ENCODE peak calls at places on chromosomes 6 and 20, in nine cellular contexts. P is NCI-H1105, U is mucosa of descending colon, H is cardiac muscle cell, W is IMR-90, V is ovary, A is midbrain, B is anterior cingulate cortex, S is A673. E is an unnamed sample.

GRCh38 chr6:139308936-139309603 is 17.3 kb upstream of the TXLNB start:
- DNase-seq in P (no peak), U (no peak), H (peak; percentile 79), W (peak; percentile 85), V (no peak), A (no peak), B (no peak), S (no peak), E (no peak)

GRCh38 chr6:36599791-36600209 is 5.6 kb downstream of the SRSF3 start:
- DNase-seq in P (no peak), U (peak; percentile 45), H (peak; percentile 65), W (peak; percentile 40), V (peak; percentile 33), A (peak; percentile 27), B (no peak), S (peak; percentile 63), E (no peak)

GRCh38 chr6:56073761-56074160 is 173.6 kb downstream of the COL21A1 start:
- DNase-seq in P (no peak), U (no peak), H (peak; percentile 44), W (no peak), V (no peak), A (no peak), B (no peak), S (no peak), E (no peak)

GRCh38 chr6:108293527-108294296 is 1.1 kb upstream of the AFG1L start:
- DNase-seq in P (no peak), U (peak; percentile 33), H (no peak), W (no peak), V (no peak), A (no peak), B (no peak), S (peak; percentile 4), E (no peak)

GRCh38 chr6:46688966-46689335 is 1.3 kb downstream of the TDRD6 start:
- DNase-seq in P (no peak), U (no peak), H (no peak), W (no peak), V (no peak), A (no peak), B (no peak), S (no peak), E (no peak)

GRCh38 chr20:11712611-11713160 is 205.0 kb upstream of the BTBD3 start:
- DNase-seq in P (no peak), U (no peak), H (no peak), W (no peak), V (no peak), A (no peak), B (no peak), S (no peak), E (no peak)

GRCh38 chr6:64010010-64010409 is 374.4 kb downstream of the PHF3 start:
- DNase-seq in P (no peak), U (no peak), H (no peak), W (no peak), V (no peak), A (no peak), B (no peak), S (no peak), E (no peak)

GRCh38 chr20:25739615-25740320 is 43.1 kb upstream of the ZNF337 start:
- DNase-seq in P (no peak), U (no peak), H (peak; percentile 2), W (peak; percentile 5), V (no peak), A (no peak), B (no peak), S (no peak), E (no peak)

GRCh38 chr6:129593233-129593564 is 116.8 kb downstream of the ARHGAP18 start:
- DNase-seq in P (no peak), U (no peak), H (peak; percentile 61), W (peak; percentile 77), V (no peak), A (no peak), B (no peak), S (no peak), E (no peak)

GRCh38 chr6:168877821-168878282 is 375.8 kb downstream of the THBS2 start:
- DNase-seq in P (peak; percentile 47), U (peak; percentile 69), H (no peak), W (no peak), V (no peak), A (no peak), B (no peak), S (no peak), E (no peak)

GRCh38 chr20:59412896-59413295 is 112.5 kb downstream of the EDN3 start:
- DNase-seq in P (no peak), U (no peak), H (no peak), W (no peak), V (no peak), A (peak; percentile 7), B (no peak), S (no peak), E (no peak)

GRCh38 chr20:64116541-64117423 is 9.4 kb upstream of the NPBWR2 start:
- DNase-seq in P (no peak), U (no peak), H (no peak), W (no peak), V (no peak), A (no peak), B (no peak), S (no peak), E (no peak)

GRCh38 chr6:141877275-141877983 is 255.3 kb upstream of the GJE1 start:
- DNase-seq in P (no peak), U (no peak), H (peak; percentile 4), W (peak; percentile 13), V (no peak), A (no peak), B (no peak), S (no peak), E (no peak)

GRCh38 chr6:107695061-107695715 is 128.9 kb downstream of the SCML4 start:
- DNase-seq in P (no peak), U (no peak), H (peak; percentile 30), W (peak; percentile 40), V (no peak), A (no peak), B (no peak), S (no peak), E (no peak)

GRCh38 chr6:130900913-130901312 is 73.7 kb downstream of the SMLR1 start:
- DNase-seq in P (no peak), U (no peak), H (peak; percentile 72), W (peak; percentile 80), V (no peak), A (no peak), B (no peak), S (no peak), E (no peak)

GRCh38 chr6:158410784-158411183 is 98.5 kb downstream of the TULP4 start:
- DNase-seq in P (no peak), U (no peak), H (peak; percentile 64), W (no peak), V (no peak), A (peak; percentile 34), B (no peak), S (no peak), E (no peak)

GRCh38 chr6:85006362-85006761 is 242.0 kb upstream of the TBX18 start:
- DNase-seq in P (no peak), U (no peak), H (no peak), W (no peak), V (no peak), A (no peak), B (no peak), S (no peak), E (no peak)

GRCh38 chr6:117958536-117958935 is 51.5 kb downstream of the SLC35F1 start:
- DNase-seq in P (no peak), U (no peak), H (no peak), W (no peak), V (no peak), A (no peak), B (no peak), S (no peak), E (no peak)

GRCh38 chr6:43951063-43951755 is 176.0 kb downstream of the MRPL14 start:
- DNase-seq in P (no peak), U (peak; percentile 85), H (peak; percentile 60), W (no peak), V (no peak), A (no peak), B (no peak), S (no peak), E (no peak)

GRCh38 chr6:169046483-169047192 is 207.0 kb downstream of the THBS2 start:
- DNase-seq in P (no peak), U (no peak), H (no peak), W (peak; percentile 56), V (no peak), A (no peak), B (no peak), S (no peak), E (no peak)

GRCh38 chr6:155185544-155185943 is 78.3 kb upstream of the CLDN20 start:
- DNase-seq in P (no peak), U (peak; percentile 72), H (peak; percentile 19), W (peak; percentile 28), V (no peak), A (no peak), B (no peak), S (no peak), E (no peak)

GRCh38 chr6:18565231-18565630 is 178.1 kb downstream of the RNF144B start:
- DNase-seq in P (no peak), U (no peak), H (no peak), W (no peak), V (no peak), A (no peak), B (no peak), S (no peak), E (no peak)

GRCh38 chr6:111618407-111618806 is 12.7 kb upstream of the TRAF3IP2 start:
- DNase-seq in P (no peak), U (no peak), H (no peak), W (no peak), V (no peak), A (no peak), B (no peak), S (no peak), E (no peak)

GRCh38 chr6:36757206-36757605 is 59.6 kb downstream of the RAB44 start:
- DNase-seq in P (no peak), U (no peak), H (no peak), W (no peak), V (no peak), A (no peak), B (no peak), S (no peak), E (no peak)

GRCh38 chr6:3159805-3160781 is 2.7 kb upstream of the TUBB2A start:
- DNase-seq in P (no peak), U (peak; percentile 86), H (peak; percentile 38), W (no peak), V (no peak), A (no peak), B (no peak), S (no peak), E (no peak)